ENCODE peak calls at places on chromosomes 4 and X, in four cellular contexts. Z is activated CD4-positive, alpha-beta T cell treated with anti-CD3 and anti-CD28 coated beads for 48 hours; J is SW 1271; M is GM23248. C is an unnamed sample.

GRCh38 chr4:10196191-10196590 is 79.6 kb upstream of the WDR1 start:
- DNase-seq in Z (no peak), J (no peak), M (no peak), C (no peak)

GRCh38 chr4:100240008-100240407 is 49.7 kb upstream of the DDIT4L start:
- DNase-seq in Z (no peak), J (no peak), M (peak), C (no peak)

GRCh38 chr4:139603576-139604387 is 47.8 kb upstream of the SETD7 start:
- DNase-seq in Z (peak), J (no peak), M (peak), C (peak)

GRCh38 chrX:50813843-50814661 is at the start of gene SHROOM4:
- DNase-seq in Z (no peak), J (no peak), M (peak), C (peak)

GRCh38 chrX:150348365-150348764 is 14.8 kb upstream of the MAMLD1 start:
- DNase-seq in Z (no peak), J (no peak), M (peak), C (no peak)

GRCh38 chr4:3385719-3386440 is 55.9 kb upstream of the HGFAC start:
- DNase-seq in Z (no peak), J (no peak), M (no peak), C (no peak)

GRCh38 chr4:169540774-169541173 is 71.6 kb downstream of the NEK1 start:
- DNase-seq in Z (no peak), J (no peak), M (peak), C (no peak)

GRCh38 chr4:186249785-186250739 is 15.9 kb upstream of the F11 start:
- DNase-seq in Z (no peak), J (no peak), M (peak), C (no peak)

GRCh38 chr4:52545099-52546069 is 113.7 kb downstream of the USP46 start:
- DNase-seq in Z (peak), J (no peak), M (peak), C (peak)

GRCh38 chr4:47704693-47705325 is 133.1 kb downstream of the CORIN start:
- DNase-seq in Z (peak), J (peak), M (peak), C (peak)

GRCh38 chrX:69361286-69361926 is 142.7 kb upstream of the NALF2 start:
- DNase-seq in Z (no peak), J (no peak), M (peak), C (peak)

GRCh38 chrX:10158279-10158939 is 1.6 kb downstream of the CLCN4 start:
- DNase-seq in Z (peak), J (no peak), M (peak), C (peak)